ENCODE peak calls at places on chromosomes 6 and 20, in four cellular contexts. One of them, this sample, is unnamed.

GRCh38 chr20:33947709-33948295 is 45.9 kb upstream of the RALY start:
- DNase-seq in kidney epithelial cell: no peak
- DNase-seq in AG10803: peak; percentile 8
- DNase-seq in A549: peak; percentile 56
- DNase-seq in this sample: no peak

GRCh38 chr20:45433316-45433715 is 17.4 kb downstream of the PIGT start:
- DNase-seq in kidney epithelial cell: no peak
- DNase-seq in AG10803: peak; percentile 87
- DNase-seq in A549: no peak
- DNase-seq in this sample: no peak

GRCh38 chr6:169253745-169254238 is at the start of gene THBS2:
- DNase-seq in kidney epithelial cell: no peak
- DNase-seq in AG10803: peak; percentile 94
- DNase-seq in A549: no peak
- DNase-seq in this sample: no peak

GRCh38 chr20:44309763-44310663 is 989 bp downstream of the FITM2 start:
- DNase-seq in kidney epithelial cell: no peak
- DNase-seq in AG10803: peak; percentile 70
- DNase-seq in A549: no peak
- DNase-seq in this sample: no peak

GRCh38 chr6:116101298-116101718 is 655 bp downstream of the NT5DC1 start:
- DNase-seq in kidney epithelial cell: no peak
- DNase-seq in AG10803: no peak
- DNase-seq in A549: no peak
- DNase-seq in this sample: no peak

GRCh38 chr20:44111712-44112335 is 75.2 kb downstream of the JPH2 start:
- DNase-seq in kidney epithelial cell: no peak
- DNase-seq in AG10803: peak; percentile 38
- DNase-seq in A549: no peak
- DNase-seq in this sample: no peak

GRCh38 chr20:60381643-60382400 is 423.6 kb downstream of the CDH26 start:
- DNase-seq in kidney epithelial cell: no peak
- DNase-seq in AG10803: no peak
- DNase-seq in A549: no peak
- DNase-seq in this sample: no peak

GRCh38 chr6:15715060-15715459 is 52.2 kb upstream of the DTNBP1 start:
- DNase-seq in kidney epithelial cell: peak; percentile 64
- DNase-seq in AG10803: peak; percentile 1
- DNase-seq in A549: no peak
- DNase-seq in this sample: peak; percentile 74

GRCh38 chr20:62621251-62622110 is 20.8 kb upstream of the SLCO4A1 start:
- DNase-seq in kidney epithelial cell: no peak
- DNase-seq in AG10803: no peak
- DNase-seq in A549: no peak
- DNase-seq in this sample: no peak

GRCh38 chr6:28597924-28598323 is 72.2 kb downstream of the GPX5 start:
- DNase-seq in kidney epithelial cell: no peak
- DNase-seq in AG10803: no peak
- DNase-seq in A549: peak; percentile 55
- DNase-seq in this sample: no peak

GRCh38 chr6:112639436-112639835 is 292.3 kb downstream of the RFPL4B start:
- DNase-seq in kidney epithelial cell: no peak
- DNase-seq in AG10803: peak; percentile 89
- DNase-seq in A549: no peak
- DNase-seq in this sample: no peak

GRCh38 chr6:4732691-4733315 is 43.4 kb upstream of the CDYL start:
- DNase-seq in kidney epithelial cell: peak; percentile 88
- DNase-seq in AG10803: peak; percentile 89
- DNase-seq in A549: peak; percentile 68
- DNase-seq in this sample: peak; percentile 69

GRCh38 chr20:46004813-46005505 is 3.7 kb upstream of the MMP9 start:
- DNase-seq in kidney epithelial cell: no peak
- DNase-seq in AG10803: no peak
- DNase-seq in A549: no peak
- DNase-seq in this sample: no peak

GRCh38 chr6:133551847-133552331 is 310.7 kb downstream of the EYA4 start:
- DNase-seq in kidney epithelial cell: peak; percentile 72
- DNase-seq in AG10803: peak; percentile 98
- DNase-seq in A549: peak; percentile 16
- DNase-seq in this sample: peak; percentile 23

GRCh38 chr20:56657879-56658278 is 28.8 kb downstream of the TFAP2C start:
- DNase-seq in kidney epithelial cell: no peak
- DNase-seq in AG10803: no peak
- DNase-seq in A549: no peak
- DNase-seq in this sample: no peak

GRCh38 chr6:48765352-48765961 is 654.5 kb upstream of the PTCHD4 start:
- DNase-seq in kidney epithelial cell: peak; percentile 12
- DNase-seq in AG10803: peak; percentile 50
- DNase-seq in A549: no peak
- DNase-seq in this sample: peak; percentile 18

GRCh38 chr6:30615219-30615957 is 1.7 kb downstream of the PPP1R10 start:
- DNase-seq in kidney epithelial cell: no peak
- DNase-seq in AG10803: peak; percentile 92
- DNase-seq in A549: no peak
- DNase-seq in this sample: no peak

GRCh38 chr20:35344354-35344837 is 52.2 kb upstream of the FAM83C start:
- DNase-seq in kidney epithelial cell: no peak
- DNase-seq in AG10803: peak; percentile 86
- DNase-seq in A549: no peak
- DNase-seq in this sample: no peak

GRCh38 chr20:22216984-22217383 is 367.4 kb downstream of the FOXA2 start:
- DNase-seq in kidney epithelial cell: no peak
- DNase-seq in AG10803: no peak
- DNase-seq in A549: no peak
- DNase-seq in this sample: no peak

GRCh38 chr6:167302074-167302473 is 11.0 kb downstream of the UNC93A start:
- DNase-seq in kidney epithelial cell: no peak
- DNase-seq in AG10803: no peak
- DNase-seq in A549: no peak
- DNase-seq in this sample: no peak

GRCh38 chr20:23200914-23201313 is 114.8 kb upstream of the CD93 start:
- DNase-seq in kidney epithelial cell: no peak
- DNase-seq in AG10803: no peak
- DNase-seq in A549: peak; percentile 43
- DNase-seq in this sample: no peak

GRCh38 chr6:15365273-15365687 is 119.4 kb downstream of the JARID2 start:
- DNase-seq in kidney epithelial cell: peak; percentile 23
- DNase-seq in AG10803: peak; percentile 92
- DNase-seq in A549: peak; percentile 55
- DNase-seq in this sample: peak; percentile 27

GRCh38 chr20:46965477-46965876 is 70.8 kb downstream of the EYA2 start:
- DNase-seq in kidney epithelial cell: no peak
- DNase-seq in AG10803: no peak
- DNase-seq in A549: no peak
- DNase-seq in this sample: no peak

GRCh38 chr6:142648526-142648925 is 296.4 kb downstream of the HIVEP2 start:
- DNase-seq in kidney epithelial cell: no peak
- DNase-seq in AG10803: no peak
- DNase-seq in A549: no peak
- DNase-seq in this sample: no peak

GRCh38 chr6:142659661-142660060 is 285.3 kb downstream of the HIVEP2 start:
- DNase-seq in kidney epithelial cell: no peak
- DNase-seq in AG10803: no peak
- DNase-seq in A549: no peak
- DNase-seq in this sample: no peak

GRCh38 chr6:142653710-142654274 is 291.2 kb downstream of the HIVEP2 start:
- DNase-seq in kidney epithelial cell: no peak
- DNase-seq in AG10803: no peak
- DNase-seq in A549: no peak
- DNase-seq in this sample: no peak
- TF ChIP-seq CTCF in kidney epithelial cell: no peak
- TF ChIP-seq CTCF in AG10803: no peak
- TF ChIP-seq CTCF in A549: no peak
- TF ChIP-seq CTCF in this sample: no peak

GRCh38 chr6:107121964-107122495 is 6.7 kb upstream of the BEND3 start:
- DNase-seq in kidney epithelial cell: no peak
- DNase-seq in AG10803: no peak
- DNase-seq in A549: no peak
- DNase-seq in this sample: no peak

GRCh38 chr6:107122748-107123147 is 7.4 kb upstream of the BEND3 start:
- DNase-seq in kidney epithelial cell: no peak
- DNase-seq in AG10803: no peak
- DNase-seq in A549: no peak
- DNase-seq in this sample: no peak

GRCh38 chr6:107121266-107121665 is 6.0 kb upstream of the BEND3 start:
- DNase-seq in kidney epithelial cell: no peak
- DNase-seq in AG10803: no peak
- DNase-seq in A549: no peak
- DNase-seq in this sample: no peak

GRCh38 chr6:107124934-107125348 is 9.6 kb upstream of the BEND3 start:
- DNase-seq in kidney epithelial cell: no peak
- DNase-seq in AG10803: no peak
- DNase-seq in A549: no peak
- DNase-seq in this sample: no peak

GRCh38 chr6:107123501-107123900 is 8.2 kb upstream of the BEND3 start:
- DNase-seq in kidney epithelial cell: no peak
- DNase-seq in AG10803: no peak
- DNase-seq in A549: no peak
- DNase-seq in this sample: no peak
- H3K4me3 ChIP-seq in kidney epithelial cell: no peak overlapping the region
- H3K4me3 ChIP-seq in AG10803: no peak overlapping the region
- H3K4me3 ChIP-seq in A549: no peak overlapping the region
- H3K4me3 ChIP-seq in this sample: no peak overlapping the region

GRCh38 chr6:218153-219018 is 73.9 kb upstream of the DUSP22 start:
- DNase-seq in kidney epithelial cell: no peak
- DNase-seq in AG10803: no peak
- DNase-seq in A549: no peak
- DNase-seq in this sample: no peak
- TF ChIP-seq CTCF in kidney epithelial cell: no peak
- TF ChIP-seq CTCF in AG10803: no peak
- TF ChIP-seq CTCF in A549: no peak
- TF ChIP-seq CTCF in this sample: peak; percentile 13

GRCh38 chr6:83707829-83708545 is 914 bp downstream of the SNAP91 start:
- DNase-seq in kidney epithelial cell: no peak
- DNase-seq in AG10803: peak; percentile 2
- DNase-seq in A549: no peak
- DNase-seq in this sample: no peak
- H3K4me3 ChIP-seq in kidney epithelial cell: peak overlapping the region; percentile 45
- H3K4me3 ChIP-seq in AG10803: peak overlapping the region; percentile 38
- H3K4me3 ChIP-seq in A549: peak overlapping the region; percentile 69
- H3K4me3 ChIP-seq in this sample: peak overlapping the region; percentile 48

GRCh38 chr6:137795510-137795909 is 71.5 kb upstream of the TNFAIP3 start:
- DNase-seq in kidney epithelial cell: no peak
- DNase-seq in AG10803: no peak
- DNase-seq in A549: no peak
- DNase-seq in this sample: no peak
- TF ChIP-seq CTCF in kidney epithelial cell: no peak
- TF ChIP-seq CTCF in AG10803: no peak
- TF ChIP-seq CTCF in A549: no peak
- TF ChIP-seq CTCF in this sample: no peak

DNA sequence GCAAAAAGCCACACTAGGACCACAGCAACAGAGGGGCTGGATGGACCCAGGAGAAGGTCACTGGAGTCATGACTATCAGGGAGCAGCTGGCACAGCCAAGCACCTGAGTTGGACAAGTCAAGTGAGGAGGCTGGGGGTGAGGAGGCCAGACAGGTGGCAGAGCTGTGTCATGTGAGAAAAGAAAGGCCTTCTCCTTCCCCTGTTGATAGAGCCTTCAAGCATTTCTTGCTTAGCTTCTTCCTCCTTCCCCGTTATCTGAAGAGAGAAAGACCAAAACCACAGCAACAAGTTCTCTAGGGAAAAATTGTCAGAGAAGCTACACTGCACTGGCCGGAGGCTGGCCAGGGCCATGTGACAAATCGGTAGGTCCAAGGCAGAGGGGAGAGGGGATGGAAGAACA is 202.2 kb upstream of the PRDM1 start:
- DNase-seq in kidney epithelial cell: no peak
- DNase-seq in AG10803: no peak
- DNase-seq in A549: no peak
- DNase-seq in this sample: no peak
- H3K4me3 ChIP-seq in kidney epithelial cell: no peak overlapping the region
- H3K4me3 ChIP-seq in AG10803: no peak overlapping the region
- H3K4me3 ChIP-seq in A549: no peak overlapping the region
- H3K4me3 ChIP-seq in this sample: no peak overlapping the region

GRCh38 chr6:131789219-131789618 is 18.6 kb upstream of the ENPP1 start:
- DNase-seq in kidney epithelial cell: no peak
- DNase-seq in AG10803: no peak
- DNase-seq in A549: no peak
- DNase-seq in this sample: no peak
- TF ChIP-seq CTCF in kidney epithelial cell: no peak
- TF ChIP-seq CTCF in AG10803: no peak
- TF ChIP-seq CTCF in A549: no peak
- TF ChIP-seq CTCF in this sample: no peak

DNA sequence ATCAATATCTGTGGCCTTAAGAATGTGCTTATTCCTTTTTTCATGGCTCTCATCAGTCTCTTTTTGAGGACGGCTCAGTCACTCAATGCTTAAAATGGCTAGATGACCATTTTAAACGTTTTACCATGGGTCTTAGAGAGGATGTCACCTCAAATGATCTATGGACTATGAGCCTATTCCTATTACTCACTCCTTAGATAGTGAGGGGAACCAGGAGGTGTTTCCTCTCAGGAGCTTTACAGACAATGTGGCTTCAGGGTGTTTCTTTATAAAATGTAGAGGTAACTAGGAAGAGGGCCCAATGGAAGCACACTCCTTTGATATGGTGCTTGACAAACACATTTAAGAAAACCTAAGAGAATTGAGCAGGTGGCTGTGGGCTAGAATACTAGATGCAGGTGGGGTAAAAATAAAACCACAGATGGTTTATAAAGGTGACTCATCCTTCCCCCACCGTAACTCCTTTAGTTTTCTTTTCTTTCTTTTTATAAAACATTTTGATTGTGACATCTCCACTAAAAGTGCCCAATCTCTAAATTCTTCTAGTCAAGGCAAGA is 1.5 kb upstream of the TMEM200A start:
- DNase-seq in kidney epithelial cell: no peak
- DNase-seq in AG10803: no peak
- DNase-seq in A549: no peak
- DNase-seq in this sample: no peak
- H3K4me3 ChIP-seq in kidney epithelial cell: no peak overlapping the region
- H3K4me3 ChIP-seq in AG10803: no peak overlapping the region
- H3K4me3 ChIP-seq in A549: no peak overlapping the region
- H3K4me3 ChIP-seq in this sample: no peak overlapping the region

GRCh38 chr20:25015986-25016385 is 23.4 kb upstream of the APMAP start:
- DNase-seq in kidney epithelial cell: no peak
- DNase-seq in AG10803: no peak
- DNase-seq in A549: no peak
- DNase-seq in this sample: no peak

GRCh38 chr20:25011831-25012241 is 19.3 kb upstream of the APMAP start:
- DNase-seq in kidney epithelial cell: no peak
- DNase-seq in AG10803: no peak
- DNase-seq in A549: no peak
- DNase-seq in this sample: no peak

GRCh38 chr20:25014816-25015215 is 22.3 kb upstream of the APMAP start:
- DNase-seq in kidney epithelial cell: no peak
- DNase-seq in AG10803: no peak
- DNase-seq in A549: no peak
- DNase-seq in this sample: no peak

GRCh38 chr20:25012616-25013189 is 20.2 kb upstream of the APMAP start:
- DNase-seq in kidney epithelial cell: no peak
- DNase-seq in AG10803: no peak
- DNase-seq in A549: no peak
- DNase-seq in this sample: no peak

GRCh38 chr20:25013478-25014380 is 21.2 kb upstream of the APMAP start:
- DNase-seq in kidney epithelial cell: no peak
- DNase-seq in AG10803: no peak
- DNase-seq in A549: no peak
- DNase-seq in this sample: no peak
- TF ChIP-seq CTCF in kidney epithelial cell: no peak
- TF ChIP-seq CTCF in AG10803: no peak
- TF ChIP-seq CTCF in A549: no peak
- TF ChIP-seq CTCF in this sample: no peak